ENCODE peak calls at places on chromosomes 7 and 10, in nine cellular contexts. P is neural crest cell, E is fibroblast of pulmonary artery, D is stomach, X is endothelial cell, L is fibroblast of lung, U is choroid plexus epithelial cell, C is mammary epithelial cell, Q is nephron progenitor cell. G is an unnamed sample.

GRCh38 chr7:142767861-142768260 is 2.9 kb upstream of the PRSS2 start:
- DNase-seq in Q (no peak), D (no peak), X (no peak), L (no peak), P (no peak), E (no peak), C (no peak), U (no peak), G (no peak)

GRCh38 chr7:21426286-21426957 is 1.5 kb upstream of the SP4 start:
- DNase-seq in C (peak), P (peak), E (peak), L (no peak), Q (no peak), D (no peak), X (no peak), U (peak), G (peak)

GRCh38 chr7:2609001-2609411 is 22.8 kb upstream of the TTYH3 start:
- DNase-seq in X (peak), L (no peak), E (peak), D (no peak), U (peak), C (no peak), Q (no peak), P (peak), G (peak)

GRCh38 chr7:155741805-155742204 is 70.5 kb downstream of the SHH start:
- DNase-seq in U (no peak), E (no peak), C (no peak), P (no peak), Q (no peak), L (no peak), D (peak), X (no peak), G (no peak)

GRCh38 chr7:150838965-150839650 is 13.2 kb upstream of the AOC1 start:
- DNase-seq in L (no peak), D (no peak), C (peak), X (no peak), P (no peak), U (no peak), E (no peak), Q (no peak), G (no peak)

GRCh38 chr7:112981966-112982365 is 104.7 kb downstream of the GPR85 start:
- DNase-seq in Q (no peak), U (peak), X (no peak), P (no peak), E (no peak), C (no peak), L (peak), D (no peak), G (no peak)

GRCh38 chr7:36312064-36312914 is 77.4 kb upstream of the ANLN start:
- DNase-seq in E (no peak), P (no peak), C (peak), X (peak), D (peak), L (no peak), Q (peak), U (peak), G (peak)

GRCh38 chr10:72318383-72319262 is 36.1 kb downstream of the DNAJB12 start:
- DNase-seq in U (peak), L (no peak), P (no peak), E (no peak), D (no peak), X (no peak), C (no peak), Q (no peak), G (peak)

GRCh38 chr7:8284606-8285005 is 22.6 kb upstream of the ICA1 start:
- DNase-seq in P (no peak), L (no peak), E (no peak), U (peak), Q (no peak), D (peak), X (no peak), C (no peak), G (peak)

GRCh38 chr7:142632291-142633134 is 116.8 kb upstream of the PRSS1 start:
- DNase-seq in C (peak), L (peak), U (peak), X (peak), E (peak), D (peak), P (peak), Q (peak), G (peak)

GRCh38 chr7:65722361-65722792 is 150.5 kb upstream of the VKORC1L1 start:
- DNase-seq in C (peak), E (peak), D (peak), L (peak), Q (peak), X (peak), P (peak), U (peak), G (peak)

GRCh38 chr10:67011981-67012380 is 86.1 kb downstream of the LRRTM3 start:
- DNase-seq in L (no peak), E (no peak), X (no peak), Q (no peak), C (no peak), P (no peak), U (no peak), D (no peak), G (no peak)

GRCh38 chr10:8404721-8405120 is 350.2 kb downstream of the GATA3 start:
- DNase-seq in P (no peak), C (peak), X (no peak), U (no peak), E (no peak), L (peak), Q (no peak), D (no peak), G (peak)

GRCh38 chr7:12518920-12519681 is 51.4 kb upstream of the SCIN start:
- DNase-seq in X (peak), E (peak), U (peak), Q (peak), L (peak), C (peak), P (peak), D (no peak), G (peak)

GRCh38 chr7:138776156-138776833 is 21.5 kb upstream of the TMEM213 start:
- DNase-seq in Q (no peak), L (no peak), U (no peak), X (no peak), E (no peak), D (no peak), P (no peak), C (no peak), G (no peak)

GRCh38 chr7:156402255-156402654 is 238.3 kb upstream of the RNF32 start:
- DNase-seq in Q (no peak), E (no peak), D (no peak), U (no peak), X (no peak), L (no peak), C (no peak), P (no peak), G (no peak)

GRCh38 chr10:47340613-47341170 is 7.5 kb upstream of the RBP3 start:
- DNase-seq in X (peak), Q (peak), U (peak), E (peak), L (peak), C (peak), P (peak), D (peak), G (peak)

GRCh38 chr7:20352573-20353304 is 22.0 kb downstream of the ITGB8 start:
- DNase-seq in P (no peak), X (no peak), U (no peak), C (peak), D (no peak), L (peak), Q (no peak), E (peak), G (peak)

GRCh38 chr10:128530301-128530700 is 404.1 kb upstream of the MKI67 start:
- DNase-seq in X (peak), C (no peak), D (no peak), L (no peak), U (peak), P (no peak), Q (no peak), E (peak), G (peak)
- TF ChIP-seq CTCF in X (peak), C (no peak), D (no peak), L (peak), U (peak), P (peak), Q (peak), E (peak), G (peak)

DNA sequence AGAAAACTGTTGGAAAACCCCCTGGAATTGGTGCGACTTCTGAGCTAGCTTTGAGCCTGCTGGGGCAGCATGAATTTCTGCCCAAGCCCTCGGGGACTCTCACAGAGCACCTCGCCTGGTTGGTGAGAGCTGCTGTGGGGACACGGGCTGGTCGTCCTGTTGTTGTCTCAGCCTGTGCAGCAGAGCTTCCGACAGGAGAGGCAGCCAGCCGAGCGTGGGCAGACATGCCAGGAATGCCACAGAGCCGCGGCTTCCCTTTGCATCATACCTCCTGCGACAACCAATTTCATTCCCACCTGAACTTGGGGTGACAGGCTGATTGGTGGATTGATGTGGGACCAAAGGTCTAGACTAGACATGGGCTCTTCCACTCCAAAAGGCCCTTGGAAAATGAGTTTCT is 60.2 kb upstream of the NRBF2 start:
- DNase-seq in E (no peak), Q (peak), U (no peak), L (no peak), X (no peak), P (no peak), C (peak), D (no peak), G (peak)
- TF ChIP-seq CTCF in E (no peak), Q (no peak), U (no peak), L (no peak), X (no peak), P (no peak), C (no peak), D (no peak), G (no peak)

DNA sequence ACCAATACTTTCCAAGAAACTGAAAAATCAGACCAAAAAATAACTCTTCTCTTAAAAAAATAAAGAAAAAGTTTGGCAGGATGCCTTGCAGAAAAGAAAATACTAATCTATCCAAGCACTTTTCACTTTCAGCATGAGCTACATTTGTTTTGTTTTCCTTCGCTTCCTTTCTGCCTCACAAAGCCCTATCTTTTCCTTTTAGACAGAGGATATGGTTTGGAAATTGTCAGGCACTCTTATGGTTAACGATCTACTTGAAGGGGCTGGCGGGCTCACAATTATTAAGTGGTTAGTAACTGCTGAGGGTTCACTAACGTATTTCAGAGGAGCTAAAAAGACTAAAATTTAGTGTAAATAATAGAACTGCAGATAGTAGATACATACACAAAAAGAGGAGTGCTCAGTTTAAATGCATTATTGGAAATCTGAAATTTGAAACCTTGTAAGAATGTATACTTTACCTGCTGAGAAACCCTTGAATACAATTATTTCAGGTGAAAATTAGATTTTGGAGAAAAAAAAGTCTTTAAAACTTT is 909 bp upstream of the CDK6 start:
- DNase-seq in X (no peak), Q (no peak), P (no peak), D (no peak), L (peak), U (peak), E (peak), C (peak), G (peak)
- TF ChIP-seq CTCF in X (no peak), Q (no peak), P (no peak), D (no peak), L (no peak), U (peak), E (no peak), C (no peak), G (no peak)

GRCh38 chr10:132054564-132054963 is 11.2 kb upstream of the JAKMIP3 start:
- DNase-seq in U (peak), L (no peak), D (no peak), P (peak), Q (peak), E (no peak), X (peak), C (no peak), G (no peak)

GRCh38 chr10:132050191-132050590 is 15.6 kb upstream of the JAKMIP3 start:
- DNase-seq in E (no peak), P (no peak), C (no peak), X (no peak), L (no peak), D (no peak), U (no peak), Q (no peak), G (no peak)

GRCh38 chr10:132055616-132056015 is 10.1 kb upstream of the JAKMIP3 start:
- DNase-seq in P (no peak), E (no peak), L (no peak), X (no peak), D (no peak), U (no peak), Q (no peak), C (no peak), G (no peak)

GRCh38 chr10:132048294-132048667 is 17.5 kb upstream of the JAKMIP3 start:
- DNase-seq in U (no peak), X (no peak), E (no peak), Q (no peak), P (no peak), C (no peak), L (no peak), D (no peak), G (no peak)

GRCh38 chr10:132052124-132052523 is 13.6 kb upstream of the JAKMIP3 start:
- DNase-seq in E (no peak), L (no peak), D (no peak), U (no peak), X (no peak), C (no peak), P (no peak), Q (no peak), G (no peak)
- TF ChIP-seq CTCF in E (no peak), L (no peak), D (no peak), U (no peak), X (no peak), C (no peak), P (no peak), Q (no peak), G (no peak)

GRCh38 chr7:25947669-25948516 is 204.1 kb upstream of the NFE2L3 start:
- DNase-seq in C (no peak), L (peak), D (no peak), E (no peak), U (no peak), X (no peak), P (no peak), Q (no peak), G (no peak)
- TF ChIP-seq CTCF in C (no peak), L (no peak), D (no peak), E (no peak), U (no peak), X (no peak), P (no peak), Q (no peak), G (no peak)